ENCODE peak calls at places on chromosomes 5 and 9, in nine cellular contexts. One of them, this sample, is unnamed.

GRCh38 chr5:92508271-92508670 is 1072.7 kb downstream of the NR2F1-AS1 start:
- DNase-seq in CD8-positive, alpha-beta memory T cell: no peak
- DNase-seq in GM12865: no peak
- DNase-seq in cardiac muscle cell: no peak
- DNase-seq in GM12878: no peak
- DNase-seq in lower leg skin: no peak
- DNase-seq in fibroblast of the aortic adventitia: no peak
- DNase-seq in CD8-positive, alpha-beta T cell: no peak
- DNase-seq in brain microvascular endothelial cell: no peak
- DNase-seq in this sample: no peak

GRCh38 chr9:133979124-133979920 is 12.8 kb downstream of the VAV2 start:
- DNase-seq in CD8-positive, alpha-beta memory T cell: no peak
- DNase-seq in GM12865: peak
- DNase-seq in cardiac muscle cell: peak
- DNase-seq in GM12878: no peak
- DNase-seq in lower leg skin: no peak
- DNase-seq in fibroblast of the aortic adventitia: peak
- DNase-seq in CD8-positive, alpha-beta T cell: no peak
- DNase-seq in brain microvascular endothelial cell: no peak
- DNase-seq in this sample: peak

GRCh38 chr5:171445910-171446516 is 26.6 kb downstream of the FGF18 start:
- DNase-seq in CD8-positive, alpha-beta memory T cell: no peak
- DNase-seq in GM12865: no peak
- DNase-seq in cardiac muscle cell: no peak
- DNase-seq in GM12878: no peak
- DNase-seq in lower leg skin: no peak
- DNase-seq in fibroblast of the aortic adventitia: peak
- DNase-seq in CD8-positive, alpha-beta T cell: no peak
- DNase-seq in brain microvascular endothelial cell: peak
- DNase-seq in this sample: no peak

GRCh38 chr5:115962565-115963402 is 509 bp downstream of the LVRN start:
- DNase-seq in CD8-positive, alpha-beta memory T cell: no peak
- DNase-seq in GM12865: peak
- DNase-seq in cardiac muscle cell: peak
- DNase-seq in GM12878: no peak
- DNase-seq in lower leg skin: peak
- DNase-seq in fibroblast of the aortic adventitia: no peak
- DNase-seq in CD8-positive, alpha-beta T cell: no peak
- DNase-seq in brain microvascular endothelial cell: no peak
- DNase-seq in this sample: no peak

GRCh38 chr9:81560851-81561732 is 128.3 kb downstream of the TLE1 start:
- DNase-seq in CD8-positive, alpha-beta memory T cell: no peak
- DNase-seq in GM12865: peak
- DNase-seq in cardiac muscle cell: no peak
- DNase-seq in GM12878: no peak
- DNase-seq in lower leg skin: no peak
- DNase-seq in fibroblast of the aortic adventitia: peak
- DNase-seq in CD8-positive, alpha-beta T cell: no peak
- DNase-seq in brain microvascular endothelial cell: no peak
- DNase-seq in this sample: no peak

GRCh38 chr9:102106446-102106845 is 368.0 kb upstream of the GRIN3A start:
- DNase-seq in CD8-positive, alpha-beta memory T cell: no peak
- DNase-seq in GM12865: no peak
- DNase-seq in cardiac muscle cell: no peak
- DNase-seq in GM12878: no peak
- DNase-seq in lower leg skin: no peak
- DNase-seq in fibroblast of the aortic adventitia: no peak
- DNase-seq in CD8-positive, alpha-beta T cell: no peak
- DNase-seq in brain microvascular endothelial cell: no peak
- DNase-seq in this sample: no peak

GRCh38 chr5:116045821-116046220 is 13.5 kb downstream of the ARL14EPL start:
- DNase-seq in CD8-positive, alpha-beta memory T cell: no peak
- DNase-seq in GM12865: no peak
- DNase-seq in cardiac muscle cell: no peak
- DNase-seq in GM12878: no peak
- DNase-seq in lower leg skin: no peak
- DNase-seq in fibroblast of the aortic adventitia: no peak
- DNase-seq in CD8-positive, alpha-beta T cell: no peak
- DNase-seq in brain microvascular endothelial cell: no peak
- DNase-seq in this sample: no peak

GRCh38 chr5:89534331-89534730 is 651.3 kb upstream of the MEF2C start:
- DNase-seq in CD8-positive, alpha-beta memory T cell: no peak
- DNase-seq in GM12865: no peak
- DNase-seq in cardiac muscle cell: no peak
- DNase-seq in GM12878: no peak
- DNase-seq in lower leg skin: no peak
- DNase-seq in fibroblast of the aortic adventitia: peak
- DNase-seq in CD8-positive, alpha-beta T cell: no peak
- DNase-seq in brain microvascular endothelial cell: no peak
- DNase-seq in this sample: no peak

GRCh38 chr5:111461261-111461671 is 51.1 kb downstream of the STARD4 start:
- DNase-seq in CD8-positive, alpha-beta memory T cell: no peak
- DNase-seq in GM12865: no peak
- DNase-seq in cardiac muscle cell: peak
- DNase-seq in GM12878: no peak
- DNase-seq in lower leg skin: no peak
- DNase-seq in fibroblast of the aortic adventitia: peak
- DNase-seq in CD8-positive, alpha-beta T cell: no peak
- DNase-seq in brain microvascular endothelial cell: peak
- DNase-seq in this sample: peak

GRCh38 chr9:127556871-127557270 is 55.2 kb upstream of the STXBP1 start:
- DNase-seq in CD8-positive, alpha-beta memory T cell: no peak
- DNase-seq in GM12865: no peak
- DNase-seq in cardiac muscle cell: no peak
- DNase-seq in GM12878: no peak
- DNase-seq in lower leg skin: no peak
- DNase-seq in fibroblast of the aortic adventitia: no peak
- DNase-seq in CD8-positive, alpha-beta T cell: no peak
- DNase-seq in brain microvascular endothelial cell: no peak
- DNase-seq in this sample: no peak

GRCh38 chr5:548256-548655 is 24.0 kb upstream of the SLC9A3 start:
- DNase-seq in CD8-positive, alpha-beta memory T cell: no peak
- DNase-seq in GM12865: no peak
- DNase-seq in cardiac muscle cell: no peak
- DNase-seq in GM12878: no peak
- DNase-seq in lower leg skin: no peak
- DNase-seq in fibroblast of the aortic adventitia: no peak
- DNase-seq in CD8-positive, alpha-beta T cell: no peak
- DNase-seq in brain microvascular endothelial cell: no peak
- DNase-seq in this sample: no peak

GRCh38 chr5:127041571-127041970 is 11.2 kb upstream of the MARCHF3 start:
- DNase-seq in CD8-positive, alpha-beta memory T cell: no peak
- DNase-seq in GM12865: no peak
- DNase-seq in cardiac muscle cell: no peak
- DNase-seq in GM12878: no peak
- DNase-seq in lower leg skin: no peak
- DNase-seq in fibroblast of the aortic adventitia: peak
- DNase-seq in CD8-positive, alpha-beta T cell: no peak
- DNase-seq in brain microvascular endothelial cell: no peak
- DNase-seq in this sample: no peak

GRCh38 chr5:144484124-144484897 is 313.6 kb downstream of the KCTD16 start:
- DNase-seq in CD8-positive, alpha-beta memory T cell: no peak
- DNase-seq in GM12865: no peak
- DNase-seq in cardiac muscle cell: no peak
- DNase-seq in GM12878: no peak
- DNase-seq in lower leg skin: no peak
- DNase-seq in fibroblast of the aortic adventitia: peak
- DNase-seq in CD8-positive, alpha-beta T cell: no peak
- DNase-seq in brain microvascular endothelial cell: peak
- DNase-seq in this sample: no peak

GRCh38 chr9:129319076-129319937 is 141.2 kb upstream of the IER5L start:
- DNase-seq in CD8-positive, alpha-beta memory T cell: no peak
- DNase-seq in GM12865: no peak
- DNase-seq in cardiac muscle cell: no peak
- DNase-seq in GM12878: no peak
- DNase-seq in lower leg skin: peak
- DNase-seq in fibroblast of the aortic adventitia: no peak
- DNase-seq in CD8-positive, alpha-beta T cell: peak
- DNase-seq in brain microvascular endothelial cell: no peak
- DNase-seq in this sample: no peak

DNA sequence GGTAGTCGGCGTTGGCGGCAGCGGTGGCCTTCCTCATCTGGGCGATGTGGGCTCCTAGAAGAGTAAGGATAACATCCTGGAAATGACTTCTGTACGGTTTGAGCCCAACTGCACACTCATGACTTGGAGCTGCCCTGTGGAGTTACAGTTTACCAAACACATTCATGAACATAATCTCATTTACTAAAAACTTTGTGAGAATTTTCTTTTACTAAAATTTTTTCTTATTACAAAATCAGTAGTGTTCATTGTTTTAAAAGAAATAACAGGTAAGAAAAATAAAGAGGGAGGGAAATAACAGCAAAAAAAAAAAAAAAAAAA is 5.3 kb downstream of the FOXE1 start:
- DNase-seq in CD8-positive, alpha-beta memory T cell: no peak
- DNase-seq in GM12865: no peak
- DNase-seq in cardiac muscle cell: no peak
- DNase-seq in GM12878: no peak
- DNase-seq in lower leg skin: no peak
- DNase-seq in fibroblast of the aortic adventitia: no peak
- DNase-seq in CD8-positive, alpha-beta T cell: no peak
- DNase-seq in brain microvascular endothelial cell: no peak
- DNase-seq in this sample: no peak
- H3K4me3 ChIP-seq in CD8-positive, alpha-beta memory T cell: no peak
- H3K4me3 ChIP-seq in GM12865: no peak
- H3K4me3 ChIP-seq in cardiac muscle cell: no peak
- H3K4me3 ChIP-seq in GM12878: no peak
- H3K4me3 ChIP-seq in lower leg skin: no peak
- H3K4me3 ChIP-seq in fibroblast of the aortic adventitia: no peak
- H3K4me3 ChIP-seq in CD8-positive, alpha-beta T cell: no peak
- H3K4me3 ChIP-seq in brain microvascular endothelial cell: no peak
- H3K4me3 ChIP-seq in this sample: no peak

GRCh38 chr5:141135030-141135717 is at the start of gene PCDHB5:
- DNase-seq in CD8-positive, alpha-beta memory T cell: no peak
- DNase-seq in GM12865: no peak
- DNase-seq in cardiac muscle cell: peak
- DNase-seq in GM12878: no peak
- DNase-seq in lower leg skin: no peak
- DNase-seq in fibroblast of the aortic adventitia: peak
- DNase-seq in CD8-positive, alpha-beta T cell: no peak
- DNase-seq in brain microvascular endothelial cell: no peak
- DNase-seq in this sample: peak
- H3K4me3 ChIP-seq in CD8-positive, alpha-beta memory T cell: no peak
- H3K4me3 ChIP-seq in GM12865: no peak
- H3K4me3 ChIP-seq in cardiac muscle cell: peak
- H3K4me3 ChIP-seq in GM12878: no peak
- H3K4me3 ChIP-seq in lower leg skin: no peak
- H3K4me3 ChIP-seq in fibroblast of the aortic adventitia: peak
- H3K4me3 ChIP-seq in CD8-positive, alpha-beta T cell: no peak
- H3K4me3 ChIP-seq in brain microvascular endothelial cell: no peak
- H3K4me3 ChIP-seq in this sample: no peak

DNA sequence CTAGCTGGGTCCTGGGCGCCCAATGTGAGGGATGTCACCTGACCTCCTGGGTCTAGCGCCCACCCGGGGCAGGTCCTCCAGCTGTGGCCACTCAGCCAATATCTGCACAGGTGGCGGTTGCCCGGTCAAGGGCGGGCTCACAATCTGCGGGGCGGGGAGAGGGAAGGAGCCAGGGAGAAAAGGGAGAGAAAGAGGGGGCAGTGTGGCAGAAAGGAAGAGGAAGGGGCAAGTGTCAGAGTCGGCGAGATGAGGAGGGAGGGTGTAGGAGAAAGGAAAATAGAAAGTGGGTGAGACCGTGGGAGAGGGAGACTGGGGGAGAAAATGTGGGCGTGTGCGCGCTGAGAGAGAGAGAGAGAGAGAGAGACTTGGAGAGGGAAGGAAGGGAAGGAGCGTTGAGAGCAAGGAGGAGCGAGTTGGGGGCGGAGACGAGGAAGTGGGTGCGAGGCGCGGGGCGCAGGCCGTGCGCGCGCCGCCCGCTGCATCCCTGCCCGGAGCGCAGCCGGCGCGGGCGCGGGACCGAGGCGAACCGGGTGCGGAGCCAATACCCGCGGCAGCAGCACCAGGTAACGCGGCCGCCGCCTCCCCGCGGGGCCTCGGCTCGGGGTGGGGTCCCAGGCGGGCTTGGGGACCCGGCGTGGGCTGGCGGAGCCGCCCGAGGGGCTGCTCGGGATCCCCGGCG is at the start of gene HRH2:
- DNase-seq in CD8-positive, alpha-beta memory T cell: no peak
- DNase-seq in GM12865: no peak
- DNase-seq in cardiac muscle cell: peak
- DNase-seq in GM12878: no peak
- DNase-seq in lower leg skin: no peak
- DNase-seq in fibroblast of the aortic adventitia: no peak
- DNase-seq in CD8-positive, alpha-beta T cell: peak
- DNase-seq in brain microvascular endothelial cell: peak
- DNase-seq in this sample: no peak
- H3K4me3 ChIP-seq in CD8-positive, alpha-beta memory T cell: peak
- H3K4me3 ChIP-seq in GM12865: no peak
- H3K4me3 ChIP-seq in cardiac muscle cell: peak
- H3K4me3 ChIP-seq in GM12878: no peak
- H3K4me3 ChIP-seq in lower leg skin: peak
- H3K4me3 ChIP-seq in fibroblast of the aortic adventitia: no peak
- H3K4me3 ChIP-seq in CD8-positive, alpha-beta T cell: peak
- H3K4me3 ChIP-seq in brain microvascular endothelial cell: peak
- H3K4me3 ChIP-seq in this sample: no peak

GRCh38 chr9:36963356-36963755 is 70.7 kb downstream of the PAX5 start:
- DNase-seq in CD8-positive, alpha-beta memory T cell: no peak
- DNase-seq in GM12865: no peak
- DNase-seq in cardiac muscle cell: no peak
- DNase-seq in GM12878: no peak
- DNase-seq in lower leg skin: peak
- DNase-seq in fibroblast of the aortic adventitia: no peak
- DNase-seq in CD8-positive, alpha-beta T cell: no peak
- DNase-seq in brain microvascular endothelial cell: no peak
- DNase-seq in this sample: no peak

GRCh38 chr9:36962721-36963120 is 71.3 kb downstream of the PAX5 start:
- DNase-seq in CD8-positive, alpha-beta memory T cell: no peak
- DNase-seq in GM12865: no peak
- DNase-seq in cardiac muscle cell: no peak
- DNase-seq in GM12878: no peak
- DNase-seq in lower leg skin: peak
- DNase-seq in fibroblast of the aortic adventitia: no peak
- DNase-seq in CD8-positive, alpha-beta T cell: no peak
- DNase-seq in brain microvascular endothelial cell: no peak
- DNase-seq in this sample: no peak

GRCh38 chr9:36966371-36967097 is 67.5 kb downstream of the PAX5 start:
- DNase-seq in CD8-positive, alpha-beta memory T cell: no peak
- DNase-seq in GM12865: no peak
- DNase-seq in cardiac muscle cell: no peak
- DNase-seq in GM12878: no peak
- DNase-seq in lower leg skin: peak
- DNase-seq in fibroblast of the aortic adventitia: no peak
- DNase-seq in CD8-positive, alpha-beta T cell: no peak
- DNase-seq in brain microvascular endothelial cell: no peak
- DNase-seq in this sample: no peak

GRCh38 chr9:36961568-36962360 is 72.3 kb downstream of the PAX5 start:
- DNase-seq in CD8-positive, alpha-beta memory T cell: no peak
- DNase-seq in GM12865: no peak
- DNase-seq in cardiac muscle cell: no peak
- DNase-seq in GM12878: no peak
- DNase-seq in lower leg skin: peak
- DNase-seq in fibroblast of the aortic adventitia: peak
- DNase-seq in CD8-positive, alpha-beta T cell: no peak
- DNase-seq in brain microvascular endothelial cell: peak
- DNase-seq in this sample: no peak

DNA sequence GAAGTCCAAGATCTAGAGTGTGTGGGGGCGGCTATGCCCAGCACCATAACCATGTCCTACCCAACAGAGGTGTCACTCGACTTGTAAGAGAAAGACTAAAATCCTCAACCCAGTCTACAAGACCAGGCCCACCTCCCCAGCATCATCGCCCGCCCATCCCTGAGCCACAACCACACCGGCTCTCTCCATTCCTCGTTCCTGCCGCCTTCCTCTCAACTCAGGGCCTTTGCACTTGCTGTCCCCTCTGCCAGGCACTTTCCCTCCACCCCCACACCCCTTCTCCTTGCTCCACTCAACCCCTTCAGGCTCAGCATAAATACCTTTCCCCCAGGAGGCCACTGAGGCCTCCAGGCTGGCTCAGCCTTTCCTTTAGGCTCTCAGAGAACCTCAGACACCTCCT is 69.3 kb downstream of the PAX5 start:
- DNase-seq in CD8-positive, alpha-beta memory T cell: no peak
- DNase-seq in GM12865: no peak
- DNase-seq in cardiac muscle cell: no peak
- DNase-seq in GM12878: no peak
- DNase-seq in lower leg skin: no peak
- DNase-seq in fibroblast of the aortic adventitia: no peak
- DNase-seq in CD8-positive, alpha-beta T cell: no peak
- DNase-seq in brain microvascular endothelial cell: no peak
- DNase-seq in this sample: no peak
- H3K4me3 ChIP-seq in CD8-positive, alpha-beta memory T cell: no peak
- H3K4me3 ChIP-seq in GM12865: no peak
- H3K4me3 ChIP-seq in cardiac muscle cell: no peak
- H3K4me3 ChIP-seq in GM12878: no peak
- H3K4me3 ChIP-seq in lower leg skin: no peak
- H3K4me3 ChIP-seq in fibroblast of the aortic adventitia: no peak
- H3K4me3 ChIP-seq in CD8-positive, alpha-beta T cell: no peak
- H3K4me3 ChIP-seq in brain microvascular endothelial cell: no peak
- H3K4me3 ChIP-seq in this sample: no peak